ENCODE peak calls at places on chromosomes 6 and 20, in six cellular contexts. V, Y, L, B, J and W are unnamed samples.

GRCh38 chr20:21615617-21616080 is 89.8 kb upstream of the PAX1 start:
- DNase-seq in V (peak), Y (peak), L (peak), B (peak), J (no peak), W (peak)

GRCh38 chr6:64479134-64479533 is 843.5 kb downstream of the PHF3 start:
- DNase-seq in V (no peak), Y (no peak), L (no peak), B (no peak), J (no peak), W (no peak)

GRCh38 chr6:40550096-40550731 is 37.0 kb downstream of the LRFN2 start:
- DNase-seq in V (peak), Y (peak), L (no peak), B (peak), J (no peak), W (no peak)

GRCh38 chr6:17905611-17906592 is 81.5 kb downstream of the KIF13A start:
- DNase-seq in V (peak), Y (peak), L (no peak), B (no peak), J (no peak), W (no peak)

GRCh38 chr6:41071501-41071922 is 644 bp downstream of the OARD1 start:
- DNase-seq in V (peak), Y (no peak), L (no peak), B (no peak), J (peak), W (no peak)

GRCh38 chr20:49385471-49385870 is 97.0 kb downstream of the KCNB1 start:
- DNase-seq in V (peak), Y (peak), L (no peak), B (peak), J (no peak), W (no peak)

GRCh38 chr6:77626431-77626830 is 26.4 kb upstream of the MEI4 start:
- DNase-seq in V (no peak), Y (no peak), L (no peak), B (no peak), J (no peak), W (no peak)

GRCh38 chr6:168951224-168951616 is 302.4 kb downstream of the THBS2 start:
- DNase-seq in V (no peak), Y (no peak), L (no peak), B (no peak), J (no peak), W (no peak)

GRCh38 chr20:23273776-23274175 is 76.8 kb upstream of the NXT1 start:
- DNase-seq in V (no peak), Y (no peak), L (no peak), B (no peak), J (peak), W (no peak)

GRCh38 chr20:45341939-45342862 is 6.0 kb downstream of the SDC4 start:
- DNase-seq in V (peak), Y (no peak), L (no peak), B (no peak), J (no peak), W (peak)
- TF ChIP-seq POLR2A in V (peak), Y (no peak), L (peak), B (no peak), J (no peak), W (peak)

GRCh38 chr6:134502614-134503541 is 185.0 kb upstream of the SGK1 start:
- DNase-seq in V (no peak), Y (no peak), L (no peak), B (no peak), J (no peak), W (no peak)
- TF ChIP-seq POLR2A in V (no peak), Y (no peak), L (no peak), B (no peak), J (no peak), W (no peak)

DNA sequence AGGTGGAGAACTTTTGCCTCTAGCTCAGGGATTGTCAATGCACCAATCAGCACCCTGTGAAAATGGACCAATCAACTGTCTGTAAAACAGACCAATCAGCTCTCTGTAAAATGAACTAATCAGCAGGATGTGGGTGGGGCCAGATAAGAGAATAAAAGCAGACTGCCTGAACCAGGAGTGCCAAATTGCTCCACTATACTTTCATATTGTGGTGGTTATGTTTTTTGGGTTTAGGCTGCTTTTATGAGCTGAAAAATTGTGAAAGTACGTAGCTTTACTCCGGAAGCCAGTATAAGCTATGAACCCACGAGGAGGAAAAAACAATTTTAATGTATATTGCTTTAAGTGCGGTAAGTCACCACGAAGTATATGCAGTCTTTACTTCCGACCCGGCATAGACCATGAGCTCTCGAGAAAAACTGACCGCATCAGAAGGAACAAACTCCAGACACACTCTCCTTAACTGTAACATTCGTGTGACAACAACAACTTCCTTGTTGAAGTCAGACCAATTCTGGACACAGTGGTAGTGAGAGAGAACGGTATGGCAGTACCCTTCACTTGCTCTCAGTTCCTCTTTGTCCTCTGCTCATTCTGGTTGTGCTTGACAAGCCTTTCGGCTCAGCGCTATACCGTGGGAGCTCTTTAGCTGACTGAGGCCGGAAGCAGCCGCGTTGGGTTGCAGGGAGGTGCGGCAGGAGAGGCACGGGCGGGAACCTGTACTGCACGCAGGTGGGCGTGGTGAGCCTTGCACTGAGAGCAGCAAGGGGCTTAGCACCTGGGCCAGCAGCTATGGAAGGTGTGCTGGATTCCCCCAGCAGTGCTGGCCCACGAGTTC is 81.9 kb upstream of the E2F3 start:
- DNase-seq in V (no peak), Y (no peak), L (no peak), B (no peak), J (peak), W (no peak)
- TF ChIP-seq POLR2A in V (no peak), Y (no peak), L (no peak), B (no peak), J (peak), W (no peak)

DNA sequence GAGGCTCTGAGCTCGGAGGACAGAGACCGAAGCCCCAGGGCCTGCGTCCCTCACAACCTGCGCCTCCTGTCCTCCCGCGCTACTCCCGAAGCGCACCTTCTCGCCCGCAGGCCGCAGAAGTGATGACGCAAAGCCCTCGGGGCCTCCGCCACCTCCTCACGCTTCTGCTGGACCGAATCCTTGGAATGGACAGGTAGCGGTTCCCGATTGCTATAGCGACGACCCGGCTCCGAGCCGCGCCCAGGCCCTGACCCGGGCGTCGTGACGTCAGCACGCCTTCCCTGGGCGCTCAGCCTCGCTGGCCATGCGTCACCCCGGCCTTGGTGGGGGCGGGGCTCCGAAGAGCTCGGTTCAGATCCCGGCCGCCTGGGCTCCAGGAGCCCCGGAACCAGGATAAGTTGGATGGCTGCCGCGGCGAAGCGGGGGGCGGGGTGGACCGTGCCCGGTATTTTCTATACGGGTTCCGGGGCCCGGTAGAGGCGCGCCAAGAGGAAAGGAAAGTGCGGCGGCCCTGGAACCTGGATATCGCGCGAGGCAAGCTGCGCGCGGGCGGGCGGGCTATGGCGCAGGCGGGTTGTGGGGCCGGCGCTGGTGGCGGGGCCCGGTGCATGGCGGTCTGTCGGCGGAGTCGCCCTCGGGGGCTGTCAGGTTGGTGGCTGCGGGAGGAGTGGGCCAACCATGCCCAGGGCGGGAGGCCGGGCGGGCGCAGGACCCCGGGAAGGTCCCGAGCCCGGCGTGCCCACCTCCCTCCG is at the start of gene ZNF76:
- DNase-seq in V (peak), Y (peak), L (peak), B (peak), J (peak), W (peak)
- TF ChIP-seq POLR2A in V (peak), Y (peak), L (peak), B (no peak), J (no peak), W (peak)

DNA sequence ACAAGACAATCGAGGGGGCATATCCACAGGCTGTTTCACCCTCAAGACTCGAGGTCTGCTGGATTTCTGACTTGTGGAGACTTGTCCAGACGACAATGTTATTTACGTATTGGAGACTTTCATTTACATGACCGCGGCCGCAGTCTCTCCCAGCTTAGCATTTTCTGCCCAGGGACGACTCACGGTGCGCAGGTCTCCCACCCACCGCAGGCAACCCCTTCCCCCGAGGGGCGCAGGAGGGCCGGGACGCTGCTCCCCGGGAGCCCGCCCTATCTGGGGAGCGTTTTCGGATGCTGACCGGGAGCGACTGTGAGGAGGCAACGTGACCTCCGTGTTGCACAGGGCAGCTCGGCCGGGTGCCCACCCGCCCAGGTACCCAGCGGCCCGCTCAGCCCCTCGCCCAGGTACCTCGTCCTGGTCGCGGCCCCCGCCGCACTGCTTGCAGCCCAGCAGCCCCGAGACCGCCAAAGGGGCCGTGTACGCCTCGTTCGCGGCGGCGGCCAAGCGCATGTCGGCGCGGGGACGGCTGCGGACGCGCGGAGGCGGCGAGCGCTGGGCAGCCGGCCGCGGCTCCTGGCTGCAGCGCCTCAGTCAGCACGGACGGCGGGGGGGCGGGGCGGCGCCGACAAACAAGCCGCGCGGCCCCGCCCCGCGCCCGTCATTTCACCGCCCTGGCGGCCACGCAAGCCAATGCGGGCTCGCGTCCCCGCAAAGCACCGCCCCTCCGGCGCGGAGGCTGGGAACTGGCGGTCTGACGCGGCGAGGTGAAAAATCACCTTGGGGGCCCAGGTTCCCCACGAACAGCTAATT is 85.5 kb downstream of the SESN1 start:
- DNase-seq in V (peak), Y (peak), L (peak), B (peak), J (peak), W (peak)
- TF ChIP-seq POLR2A in V (no peak), Y (peak), L (no peak), B (peak), J (peak), W (peak)

GRCh38 chr6:111101987-111102386 is 14.7 kb downstream of the SLC16A10 start:
- DNase-seq in V (no peak), Y (no peak), L (no peak), B (no peak), J (no peak), W (no peak)

GRCh38 chr6:111107589-111107988 is 20.3 kb downstream of the SLC16A10 start:
- DNase-seq in V (no peak), Y (no peak), L (no peak), B (no peak), J (no peak), W (no peak)

DNA sequence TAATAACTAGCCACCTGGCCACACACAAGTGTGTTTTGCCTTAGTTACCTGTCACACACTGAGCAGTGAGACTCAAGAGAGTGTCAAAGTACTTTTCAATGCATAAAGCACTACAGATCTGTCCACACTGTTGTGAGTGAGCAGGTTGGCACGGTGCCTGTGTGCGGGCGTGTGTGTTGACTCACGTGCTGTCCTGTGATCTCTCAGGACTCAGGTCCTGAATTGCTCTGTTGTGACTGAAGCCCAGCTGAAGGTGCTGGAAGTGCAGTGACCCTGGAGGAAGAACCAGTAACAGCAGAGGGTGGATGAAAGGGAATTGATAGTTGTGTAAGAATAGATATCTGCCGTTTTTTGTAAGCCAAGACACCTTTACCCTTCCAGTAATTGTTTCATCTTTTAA is 18.3 kb downstream of the SLC16A10 start:
- DNase-seq in V (peak), Y (peak), L (no peak), B (peak), J (no peak), W (peak)
- TF ChIP-seq POLR2A in V (no peak), Y (no peak), L (no peak), B (no peak), J (no peak), W (no peak)

GRCh38 chr6:37100740-37101139 is 69.2 kb upstream of the PIM1 start:
- DNase-seq in V (no peak), Y (no peak), L (no peak), B (no peak), J (no peak), W (no peak)

GRCh38 chr6:37103169-37104039 is 66.5 kb upstream of the PIM1 start:
- DNase-seq in V (no peak), Y (peak), L (no peak), B (no peak), J (peak), W (no peak)

GRCh38 chr6:37101991-37102298 is 68.0 kb upstream of the PIM1 start:
- DNase-seq in V (no peak), Y (no peak), L (no peak), B (no peak), J (no peak), W (no peak)

GRCh38 chr6:37104935-37105781 is 64.8 kb upstream of the PIM1 start:
- DNase-seq in V (no peak), Y (no peak), L (no peak), B (no peak), J (no peak), W (no peak)

GRCh38 chr6:37102299-37103168 is 67.4 kb upstream of the PIM1 start:
- DNase-seq in V (peak), Y (peak), L (peak), B (peak), J (peak), W (peak)
- TF ChIP-seq POLR2A in V (peak), Y (peak), L (no peak), B (no peak), J (no peak), W (no peak)

DNA sequence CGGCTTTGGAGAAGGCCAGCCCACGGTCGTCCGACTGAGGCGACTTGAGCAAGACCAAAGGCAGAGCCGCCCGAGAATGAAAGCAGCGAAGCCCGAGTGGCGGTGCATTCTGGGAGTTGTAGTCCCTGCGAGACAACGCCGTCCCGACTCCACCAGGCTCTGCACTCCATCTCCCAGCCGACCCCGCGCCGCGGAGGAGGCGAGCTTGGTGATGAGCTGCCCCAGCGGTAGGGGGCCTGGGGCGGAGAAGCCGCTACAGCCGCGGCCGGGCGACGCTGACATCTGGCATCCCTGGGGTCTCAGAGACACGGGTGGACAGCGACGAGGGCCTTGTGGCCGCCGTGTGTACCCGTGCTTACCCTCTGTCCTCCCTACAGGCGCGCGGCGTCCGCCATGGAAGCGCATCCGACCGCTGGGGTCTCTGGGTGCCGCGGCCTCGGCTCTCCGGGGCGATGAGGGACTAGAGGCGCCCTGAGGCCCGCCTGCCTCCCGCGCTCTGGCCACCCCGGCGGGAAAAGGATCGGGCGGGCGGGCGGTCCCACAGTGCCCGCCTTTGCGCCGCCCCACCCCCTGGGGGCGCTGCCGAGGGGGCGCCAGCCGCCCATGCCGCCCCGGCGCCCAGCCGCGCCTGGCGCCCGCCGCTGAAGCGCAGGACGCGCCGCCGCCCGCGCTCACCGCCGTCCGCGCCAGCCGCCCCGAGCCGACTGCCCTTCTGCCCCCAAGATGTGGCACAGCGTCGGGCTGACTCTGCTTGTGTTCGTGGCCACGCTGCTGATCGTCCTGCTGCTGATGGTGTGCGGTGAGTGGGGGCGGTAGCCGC is at the start of gene SMIM13:
- DNase-seq in V (peak), Y (peak), L (peak), B (peak), J (peak), W (peak)
- TF ChIP-seq POLR2A in V (peak), Y (peak), L (no peak), B (peak), J (peak), W (no peak)

GRCh38 chr6:31970604-31971271 is 1.2 kb downstream of the DXO start:
- DNase-seq in V (no peak), Y (no peak), L (no peak), B (no peak), J (peak), W (no peak)
- TF ChIP-seq POLR2A in V (no peak), Y (no peak), L (no peak), B (peak), J (no peak), W (no peak)

DNA sequence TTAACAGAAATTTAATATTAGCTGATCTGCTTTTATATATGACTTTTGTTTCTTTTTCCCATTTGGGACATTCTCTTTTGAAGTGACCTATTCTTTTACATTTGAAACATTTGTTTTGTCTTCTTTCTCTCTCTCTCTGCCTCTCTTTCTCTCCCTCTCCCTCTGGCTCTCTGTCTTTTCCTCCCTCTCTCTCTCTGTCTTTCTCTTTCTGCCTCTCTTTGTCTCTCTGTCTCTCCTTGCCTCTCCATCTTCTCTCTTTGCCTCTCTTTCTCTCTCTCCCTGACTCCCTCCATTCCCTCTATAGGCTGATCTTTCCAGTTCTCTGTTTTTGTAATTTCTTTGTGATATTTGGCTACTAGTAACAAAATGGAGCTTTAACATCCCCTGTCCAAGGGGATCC is 52.0 kb upstream of the TULP1 start:
- DNase-seq in V (no peak), Y (no peak), L (no peak), B (no peak), J (no peak), W (no peak)
- TF ChIP-seq POLR2A in V (no peak), Y (no peak), L (no peak), B (no peak), J (no peak), W (no peak)